ENCODE peak calls at places on chromosomes 3 and 15, in seven cellular contexts. B is left ventricle myocardium inferior; U is AG08395; Z is HT-29; Y is esophagus muscularis mucosa; V is amygdala; X is naive thymus-derived CD8-positive, alpha-beta T cell. H is an unnamed sample.

GRCh38 chr15:46502668-46503067 is 867.8 kb downstream of the SQOR start:
- DNase-seq in B (no peak), U (peak; percentile 2), Z (peak; percentile 22), Y (no peak), V (no peak), X (no peak), H (no peak)

GRCh38 chr3:45644467-45645201 is 44.6 kb upstream of the SACM1L start:
- DNase-seq in B (no peak), U (peak; percentile 83), Z (no peak), Y (no peak), V (no peak), X (no peak), H (peak; percentile 73)

GRCh38 chr3:156368189-156368588 is 186.7 kb downstream of the SSR3 start:
- DNase-seq in B (no peak), U (no peak), Z (no peak), Y (no peak), V (no peak), X (no peak), H (no peak)

GRCh38 chr3:51388286-51389029 is 2.6 kb upstream of the RBM15B start:
- DNase-seq in B (no peak), U (no peak), Z (peak; percentile 89), Y (no peak), V (no peak), X (no peak), H (no peak)

GRCh38 chr3:113838631-113839209 is at the start of gene GRAMD1C:
- DNase-seq in B (peak; percentile 86), U (peak; percentile 85), Z (peak; percentile 79), Y (peak; percentile 93), V (peak; percentile 66), X (peak; percentile 81), H (peak; percentile 85)

GRCh38 chr15:75194397-75194796 is 7.3 kb upstream of the C15orf39 start:
- DNase-seq in B (no peak), U (no peak), Z (no peak), Y (no peak), V (no peak), X (no peak), H (no peak)

GRCh38 chr15:25469377-25469776 is 30.6 kb upstream of the UBE3A start:
- DNase-seq in B (no peak), U (no peak), Z (no peak), Y (no peak), V (no peak), X (no peak), H (no peak)

GRCh38 chr3:153277029-153277428 is 115.0 kb downstream of the RAP2B start:
- DNase-seq in B (no peak), U (peak; percentile 11), Z (no peak), Y (no peak), V (no peak), X (no peak), H (no peak)

GRCh38 chr3:18389108-18389733 is 35.9 kb downstream of the SATB1 start:
- DNase-seq in B (no peak), U (peak; percentile 7), Z (peak; percentile 50), Y (no peak), V (no peak), X (no peak), H (no peak)

GRCh38 chr3:71119171-71119570 is 464.4 kb downstream of the FOXP1 start:
- DNase-seq in B (no peak), U (peak; percentile 32), Z (peak; percentile 53), Y (no peak), V (no peak), X (no peak), H (no peak)

GRCh38 chr3:54133196-54133595 is 10.8 kb downstream of the CACNA2D3 start:
- DNase-seq in B (no peak), U (no peak), Z (no peak), Y (no peak), V (no peak), X (no peak), H (no peak)

GRCh38 chr3:119594066-119594465 is 3.6 kb upstream of the PLA1A start:
- DNase-seq in B (no peak), U (no peak), Z (no peak), Y (no peak), V (no peak), X (no peak), H (no peak)

GRCh38 chr15:75584121-75584520 is 5.0 kb upstream of the PTPN9 start:
- DNase-seq in B (no peak), U (no peak), Z (no peak), Y (no peak), V (peak; percentile 15), X (no peak), H (no peak)

GRCh38 chr3:158097571-158098553 is 8.4 kb downstream of the SHOX2 start:
- DNase-seq in B (no peak), U (no peak), Z (peak; percentile 88), Y (no peak), V (no peak), X (peak; percentile 68), H (no peak)

GRCh38 chr3:16113704-16114103 is 60.8 kb upstream of the GALNT15 start:
- DNase-seq in B (no peak), U (no peak), Z (no peak), Y (no peak), V (no peak), X (no peak), H (peak; percentile 89)

GRCh38 chr15:98565566-98565965 is 82.8 kb upstream of the IGF1R start:
- DNase-seq in B (no peak), U (no peak), Z (no peak), Y (no peak), V (no peak), X (no peak), H (no peak)

GRCh38 chr3:73622135-73622534 is 2.6 kb downstream of the PDZRN3 start:
- DNase-seq in B (peak; percentile 78), U (no peak), Z (no peak), Y (no peak), V (no peak), X (no peak), H (peak; percentile 83)

GRCh38 chr15:33234019-33234418 is 39.5 kb upstream of the FMN1 start:
- DNase-seq in B (no peak), U (peak; percentile 44), Z (peak; percentile 76), Y (no peak), V (no peak), X (peak; percentile 17), H (peak; percentile 17)

GRCh38 chr3:10417849-10418248 is 87.5 kb downstream of the ATP2B2 start:
- DNase-seq in B (no peak), U (peak; percentile 41), Z (peak; percentile 20), Y (no peak), V (no peak), X (no peak), H (no peak)

GRCh38 chr3:78825118-78825857 is 942.5 kb downstream of the ROBO1 start:
- DNase-seq in B (no peak), U (no peak), Z (no peak), Y (no peak), V (no peak), X (no peak), H (no peak)

GRCh38 chr3:26437678-26438077 is 184.9 kb upstream of the LRRC3B start:
- DNase-seq in B (no peak), U (no peak), Z (no peak), Y (no peak), V (no peak), X (no peak), H (no peak)

GRCh38 chr3:42148982-42149432 is 57.9 kb downstream of the TRAK1 start:
- DNase-seq in B (peak; percentile 73), U (peak; percentile 84), Z (peak; percentile 46), Y (no peak), V (peak; percentile 93), X (no peak), H (peak; percentile 79)

GRCh38 chr3:167163580-167163979 is 216.5 kb downstream of the ZBBX start:
- DNase-seq in B (no peak), U (no peak), Z (no peak), Y (no peak), V (no peak), X (no peak), H (no peak)

GRCh38 chr3:99509224-99509623 is 129.2 kb upstream of the COL8A1 start:
- DNase-seq in B (no peak), U (peak; percentile 38), Z (no peak), Y (no peak), V (no peak), X (no peak), H (no peak)

GRCh38 chr15:52383100-52383588 is 87.5 kb upstream of the MYO5C start:
- DNase-seq in B (no peak), U (no peak), Z (no peak), Y (no peak), V (no peak), X (no peak), H (no peak)

GRCh38 chr3:42632146-42632545 is 21.4 kb upstream of the ZBTB47 start:
- DNase-seq in B (no peak), U (no peak), Z (no peak), Y (no peak), V (no peak), X (no peak), H (no peak)

GRCh38 chr3:62318752-62319569 is 54.4 kb downstream of the FEZF2 start:
- DNase-seq in B (peak; percentile 81), U (peak; percentile 89), Z (peak; percentile 41), Y (peak; percentile 95), V (peak; percentile 81), X (peak; percentile 37), H (peak; percentile 81)

GRCh38 chr3:76044601-76045600 is 259.6 kb upstream of the ZNF717 start:
- DNase-seq in B (no peak), U (peak; percentile 13), Z (peak; percentile 39), Y (no peak), V (peak; percentile 13), X (no peak), H (peak; percentile 56)

GRCh38 chr3:46496745-46497555 is 826 bp upstream of the RTP3 start:
- DNase-seq in B (no peak), U (no peak), Z (peak; percentile 41), Y (no peak), V (no peak), X (peak; percentile 18), H (no peak)

GRCh38 chr3:43768594-43768993 is 77.9 kb downstream of the ABHD5 start:
- DNase-seq in B (peak; percentile 25), U (no peak), Z (no peak), Y (no peak), V (no peak), X (no peak), H (peak; percentile 98)